ENCODE peak calls at places on chromosome 21, in seven cellular contexts. One of them, this sample, is unnamed.

GRCh38 chr21:34996304-34997081 is 52.6 kb downstream of the RUNX1 start:
- DNase-seq in AG04449: no peak
- DNase-seq in IMR-90: peak
- DNase-seq in heart left ventricle: no peak
- DNase-seq in fibroblast of lung: peak
- DNase-seq in dorsolateral prefrontal cortex: no peak
- DNase-seq in epithelial cell of esophagus: no peak
- DNase-seq in this sample: peak

GRCh38 chr21:37368536-37369279 is 2.1 kb downstream of the DYRK1A start:
- DNase-seq in AG04449: no peak
- DNase-seq in epithelial cell of esophagus: peak
- DNase-seq in IMR-90: peak
- DNase-seq in fibroblast of lung: peak
- DNase-seq in heart left ventricle: no peak
- DNase-seq in dorsolateral prefrontal cortex: no peak
- DNase-seq in this sample: no peak

GRCh38 chr21:38938343-38938742 is 132.6 kb downstream of the ETS2 start:
- DNase-seq in IMR-90: peak
- DNase-seq in AG04449: no peak
- DNase-seq in epithelial cell of esophagus: no peak
- DNase-seq in dorsolateral prefrontal cortex: no peak
- DNase-seq in heart left ventricle: no peak
- DNase-seq in fibroblast of lung: no peak
- DNase-seq in this sample: peak

GRCh38 chr21:18620421-18620820 is 216.8 kb upstream of the TMPRSS15 start:
- DNase-seq in IMR-90: no peak
- DNase-seq in epithelial cell of esophagus: no peak
- DNase-seq in fibroblast of lung: no peak
- DNase-seq in AG04449: no peak
- DNase-seq in dorsolateral prefrontal cortex: no peak
- DNase-seq in heart left ventricle: no peak
- DNase-seq in this sample: no peak

GRCh38 chr21:42219606-42220137 is 732 bp downstream of the ABCG1 start:
- DNase-seq in IMR-90: peak
- DNase-seq in heart left ventricle: peak
- DNase-seq in fibroblast of lung: peak
- DNase-seq in dorsolateral prefrontal cortex: no peak
- DNase-seq in AG04449: no peak
- DNase-seq in epithelial cell of esophagus: no peak
- DNase-seq in this sample: no peak

GRCh38 chr21:38352536-38353219 is 95.9 kb downstream of the KCNJ15 start:
- DNase-seq in AG04449: no peak
- DNase-seq in dorsolateral prefrontal cortex: peak
- DNase-seq in fibroblast of lung: peak
- DNase-seq in IMR-90: peak
- DNase-seq in heart left ventricle: no peak
- DNase-seq in epithelial cell of esophagus: peak
- DNase-seq in this sample: peak

GRCh38 chr21:28375708-28376385 is 616.8 kb downstream of the LTN1 start:
- DNase-seq in epithelial cell of esophagus: no peak
- DNase-seq in AG04449: peak
- DNase-seq in IMR-90: peak
- DNase-seq in fibroblast of lung: peak
- DNase-seq in dorsolateral prefrontal cortex: no peak
- DNase-seq in heart left ventricle: no peak
- DNase-seq in this sample: peak

GRCh38 chr21:39125752-39126485 is 57.3 kb downstream of the PSMG1 start:
- DNase-seq in AG04449: no peak
- DNase-seq in heart left ventricle: no peak
- DNase-seq in dorsolateral prefrontal cortex: no peak
- DNase-seq in fibroblast of lung: peak
- DNase-seq in epithelial cell of esophagus: peak
- DNase-seq in IMR-90: peak
- DNase-seq in this sample: peak

GRCh38 chr21:14968821-14969220 is 96.0 kb downstream of the NRIP1 start:
- DNase-seq in IMR-90: peak
- DNase-seq in fibroblast of lung: peak
- DNase-seq in dorsolateral prefrontal cortex: no peak
- DNase-seq in epithelial cell of esophagus: no peak
- DNase-seq in heart left ventricle: no peak
- DNase-seq in AG04449: no peak
- DNase-seq in this sample: no peak

GRCh38 chr21:46274797-46275390 is 10.5 kb downstream of the MCM3AP start:
- DNase-seq in epithelial cell of esophagus: no peak
- DNase-seq in IMR-90: no peak
- DNase-seq in heart left ventricle: no peak
- DNase-seq in dorsolateral prefrontal cortex: no peak
- DNase-seq in AG04449: no peak
- DNase-seq in fibroblast of lung: no peak
- DNase-seq in this sample: no peak

GRCh38 chr21:14356771-14357170 is 26.2 kb downstream of the HSPA13 start:
- DNase-seq in heart left ventricle: no peak
- DNase-seq in dorsolateral prefrontal cortex: no peak
- DNase-seq in IMR-90: no peak
- DNase-seq in AG04449: no peak
- DNase-seq in fibroblast of lung: no peak
- DNase-seq in epithelial cell of esophagus: peak
- DNase-seq in this sample: no peak

GRCh38 chr21:15390049-15390448 is 325.2 kb upstream of the NRIP1 start:
- DNase-seq in IMR-90: no peak
- DNase-seq in epithelial cell of esophagus: peak
- DNase-seq in AG04449: no peak
- DNase-seq in fibroblast of lung: no peak
- DNase-seq in heart left ventricle: no peak
- DNase-seq in dorsolateral prefrontal cortex: no peak
- DNase-seq in this sample: no peak

GRCh38 chr21:42150458-42151085 is 68.4 kb upstream of the ABCG1 start:
- DNase-seq in dorsolateral prefrontal cortex: peak
- DNase-seq in AG04449: no peak
- DNase-seq in fibroblast of lung: no peak
- DNase-seq in heart left ventricle: no peak
- DNase-seq in epithelial cell of esophagus: no peak
- DNase-seq in IMR-90: no peak
- DNase-seq in this sample: no peak

GRCh38 chr21:36134820-36135390 is at the start of gene CBR3:
- DNase-seq in IMR-90: peak
- DNase-seq in epithelial cell of esophagus: peak
- DNase-seq in fibroblast of lung: peak
- DNase-seq in AG04449: no peak
- DNase-seq in dorsolateral prefrontal cortex: peak
- DNase-seq in heart left ventricle: peak
- DNase-seq in this sample: peak

GRCh38 chr21:28633803-28634572 is 358.7 kb downstream of the LTN1 start:
- DNase-seq in fibroblast of lung: peak
- DNase-seq in dorsolateral prefrontal cortex: no peak
- DNase-seq in heart left ventricle: peak
- DNase-seq in IMR-90: peak
- DNase-seq in AG04449: peak
- DNase-seq in epithelial cell of esophagus: peak
- DNase-seq in this sample: peak

GRCh38 chr21:27505516-27505915 is 538.6 kb upstream of the ADAMTS5 start:
- DNase-seq in heart left ventricle: no peak
- DNase-seq in epithelial cell of esophagus: no peak
- DNase-seq in IMR-90: peak
- DNase-seq in fibroblast of lung: peak
- DNase-seq in dorsolateral prefrontal cortex: no peak
- DNase-seq in AG04449: peak
- DNase-seq in this sample: peak

GRCh38 chr21:36706951-36707762 is 8.2 kb downstream of the SIM2 start:
- DNase-seq in AG04449: no peak
- DNase-seq in IMR-90: peak
- DNase-seq in dorsolateral prefrontal cortex: no peak
- DNase-seq in heart left ventricle: no peak
- DNase-seq in fibroblast of lung: no peak
- DNase-seq in epithelial cell of esophagus: no peak
- DNase-seq in this sample: no peak

GRCh38 chr21:14482165-14482564 is 64.0 kb downstream of the SAMSN1 start:
- DNase-seq in AG04449: no peak
- DNase-seq in IMR-90: no peak
- DNase-seq in epithelial cell of esophagus: no peak
- DNase-seq in heart left ventricle: no peak
- DNase-seq in dorsolateral prefrontal cortex: no peak
- DNase-seq in fibroblast of lung: no peak
- DNase-seq in this sample: no peak

GRCh38 chr21:37207441-37208009 is 59.6 kb downstream of the VPS26C start:
- DNase-seq in fibroblast of lung: peak
- DNase-seq in AG04449: no peak
- DNase-seq in dorsolateral prefrontal cortex: no peak
- DNase-seq in heart left ventricle: no peak
- DNase-seq in epithelial cell of esophagus: peak
- DNase-seq in IMR-90: no peak
- DNase-seq in this sample: peak

DNA sequence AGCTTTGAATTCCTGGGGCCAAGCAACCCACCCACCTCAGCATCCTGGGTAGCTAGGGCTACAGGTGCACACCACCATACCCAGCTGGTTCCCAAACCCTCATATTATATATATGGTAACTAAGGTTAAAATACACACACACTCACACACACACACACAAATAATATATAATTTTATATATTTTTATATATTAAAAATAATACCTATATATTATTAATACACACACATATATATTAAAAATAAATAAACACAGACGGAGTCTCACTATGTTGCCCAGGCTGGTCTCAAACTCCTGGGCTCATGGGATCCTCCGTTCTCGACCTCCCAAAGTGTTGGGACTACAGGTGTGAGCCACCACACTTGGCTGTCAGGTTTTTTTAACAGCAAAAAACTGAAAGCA is 31.9 kb downstream of the SCAF4 start:
- DNase-seq in AG04449: no peak
- DNase-seq in dorsolateral prefrontal cortex: no peak
- DNase-seq in fibroblast of lung: no peak
- DNase-seq in IMR-90: no peak
- DNase-seq in heart left ventricle: no peak
- DNase-seq in epithelial cell of esophagus: no peak
- DNase-seq in this sample: no peak
- TF ChIP-seq CTCF in AG04449: no peak
- TF ChIP-seq CTCF in dorsolateral prefrontal cortex: no peak
- TF ChIP-seq CTCF in fibroblast of lung: no peak
- TF ChIP-seq CTCF in IMR-90: no peak
- TF ChIP-seq CTCF in heart left ventricle: no peak
- TF ChIP-seq CTCF in epithelial cell of esophagus: no peak
- TF ChIP-seq CTCF in this sample: no peak

GRCh38 chr21:29943885-29944284 is 4.1 kb upstream of the GRIK1 start:
- DNase-seq in IMR-90: no peak
- DNase-seq in dorsolateral prefrontal cortex: no peak
- DNase-seq in epithelial cell of esophagus: peak
- DNase-seq in AG04449: no peak
- DNase-seq in fibroblast of lung: no peak
- DNase-seq in heart left ventricle: no peak
- DNase-seq in this sample: no peak

GRCh38 chr21:29942033-29942432 is 2.2 kb upstream of the GRIK1 start:
- DNase-seq in fibroblast of lung: no peak
- DNase-seq in dorsolateral prefrontal cortex: no peak
- DNase-seq in AG04449: no peak
- DNase-seq in IMR-90: no peak
- DNase-seq in epithelial cell of esophagus: no peak
- DNase-seq in heart left ventricle: no peak
- DNase-seq in this sample: no peak

GRCh38 chr21:29939859-29940245 is at the start of gene GRIK1:
- DNase-seq in heart left ventricle: no peak
- DNase-seq in epithelial cell of esophagus: peak
- DNase-seq in IMR-90: no peak
- DNase-seq in fibroblast of lung: peak
- DNase-seq in dorsolateral prefrontal cortex: peak
- DNase-seq in AG04449: no peak
- DNase-seq in this sample: no peak

GRCh38 chr21:29940993-29941392 is 1.2 kb upstream of the GRIK1 start:
- DNase-seq in fibroblast of lung: no peak
- DNase-seq in heart left ventricle: no peak
- DNase-seq in dorsolateral prefrontal cortex: no peak
- DNase-seq in epithelial cell of esophagus: no peak
- DNase-seq in IMR-90: no peak
- DNase-seq in AG04449: no peak
- DNase-seq in this sample: no peak

GRCh38 chr21:29938968-29939858 is 583 bp downstream of the GRIK1 start:
- DNase-seq in fibroblast of lung: peak
- DNase-seq in AG04449: no peak
- DNase-seq in heart left ventricle: peak
- DNase-seq in epithelial cell of esophagus: peak
- DNase-seq in dorsolateral prefrontal cortex: no peak
- DNase-seq in IMR-90: no peak
- DNase-seq in this sample: no peak
- H3K4me3 ChIP-seq in fibroblast of lung: peak
- H3K4me3 ChIP-seq in AG04449: peak
- H3K4me3 ChIP-seq in heart left ventricle: peak
- H3K4me3 ChIP-seq in epithelial cell of esophagus: peak
- H3K4me3 ChIP-seq in dorsolateral prefrontal cortex: peak
- H3K4me3 ChIP-seq in IMR-90: no peak
- H3K4me3 ChIP-seq in this sample: no peak

GRCh38 chr21:41068411-41069304 is 99.3 kb upstream of the BACE2 start:
- DNase-seq in IMR-90: peak
- DNase-seq in heart left ventricle: peak
- DNase-seq in dorsolateral prefrontal cortex: peak
- DNase-seq in epithelial cell of esophagus: peak
- DNase-seq in fibroblast of lung: peak
- DNase-seq in AG04449: no peak
- DNase-seq in this sample: peak

GRCh38 chr21:41075668-41076463 is 92.1 kb upstream of the BACE2 start:
- DNase-seq in epithelial cell of esophagus: no peak
- DNase-seq in dorsolateral prefrontal cortex: no peak
- DNase-seq in fibroblast of lung: no peak
- DNase-seq in heart left ventricle: no peak
- DNase-seq in IMR-90: no peak
- DNase-seq in AG04449: no peak
- DNase-seq in this sample: no peak

GRCh38 chr21:41074607-41075184 is 93.3 kb upstream of the BACE2 start:
- DNase-seq in IMR-90: no peak
- DNase-seq in heart left ventricle: no peak
- DNase-seq in epithelial cell of esophagus: no peak
- DNase-seq in dorsolateral prefrontal cortex: no peak
- DNase-seq in fibroblast of lung: no peak
- DNase-seq in AG04449: no peak
- DNase-seq in this sample: no peak

GRCh38 chr21:41069305-41069642 is 98.7 kb upstream of the BACE2 start:
- DNase-seq in dorsolateral prefrontal cortex: no peak
- DNase-seq in AG04449: no peak
- DNase-seq in epithelial cell of esophagus: no peak
- DNase-seq in fibroblast of lung: no peak
- DNase-seq in heart left ventricle: no peak
- DNase-seq in IMR-90: no peak
- DNase-seq in this sample: no peak

GRCh38 chr21:41071410-41071809 is 96.5 kb upstream of the BACE2 start:
- DNase-seq in fibroblast of lung: no peak
- DNase-seq in heart left ventricle: no peak
- DNase-seq in dorsolateral prefrontal cortex: no peak
- DNase-seq in epithelial cell of esophagus: no peak
- DNase-seq in AG04449: no peak
- DNase-seq in IMR-90: no peak
- DNase-seq in this sample: no peak
- TF ChIP-seq CTCF in fibroblast of lung: no peak
- TF ChIP-seq CTCF in heart left ventricle: no peak
- TF ChIP-seq CTCF in dorsolateral prefrontal cortex: no peak
- TF ChIP-seq CTCF in epithelial cell of esophagus: peak
- TF ChIP-seq CTCF in AG04449: peak
- TF ChIP-seq CTCF in IMR-90: no peak
- TF ChIP-seq CTCF in this sample: no peak

DNA sequence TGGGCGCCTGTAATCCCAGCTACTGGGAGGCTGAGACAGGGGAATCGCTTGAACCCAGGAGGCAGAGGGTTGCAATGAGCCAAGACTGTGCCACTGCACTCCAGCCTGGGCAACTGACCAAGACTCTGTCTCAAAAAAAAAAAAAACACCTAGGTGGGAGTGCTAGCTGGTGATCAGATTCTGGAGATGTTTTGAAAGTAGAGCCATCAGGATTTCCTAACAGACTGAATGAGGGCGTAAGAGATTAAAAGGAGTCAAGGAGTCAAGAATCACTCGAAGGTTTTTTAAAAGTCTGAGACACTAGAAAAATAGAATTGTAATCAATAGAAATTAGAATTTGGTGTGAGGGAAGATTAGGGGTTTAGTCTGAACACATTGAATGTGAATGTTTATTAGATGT is 73.8 kb downstream of the HSF2BP start:
- DNase-seq in IMR-90: no peak
- DNase-seq in AG04449: no peak
- DNase-seq in fibroblast of lung: no peak
- DNase-seq in epithelial cell of esophagus: no peak
- DNase-seq in heart left ventricle: no peak
- DNase-seq in dorsolateral prefrontal cortex: no peak
- DNase-seq in this sample: no peak
- H3K4me3 ChIP-seq in IMR-90: no peak
- H3K4me3 ChIP-seq in AG04449: no peak
- H3K4me3 ChIP-seq in fibroblast of lung: no peak
- H3K4me3 ChIP-seq in epithelial cell of esophagus: no peak
- H3K4me3 ChIP-seq in heart left ventricle: no peak
- H3K4me3 ChIP-seq in dorsolateral prefrontal cortex: no peak
- H3K4me3 ChIP-seq in this sample: no peak